ENCODE peak calls at places on chromosome 19, in six cellular contexts. C is cardiac muscle cell, A is tibial nerve, Y is OCI-LY7, B is right atrium auricular region, R is stomach. X is an unnamed sample.

GRCh38 chr19:7823902-7824301 is 6.1 kb upstream of the EVI5L start:
- DNase-seq in C (no peak), A (no peak), Y (no peak), B (no peak), R (no peak), X (no peak)

GRCh38 chr19:15373644-15374043 is 5.9 kb downstream of the AKAP8 start:
- DNase-seq in C (no peak), A (no peak), Y (no peak), B (no peak), R (no peak), X (no peak)

GRCh38 chr19:43467730-43468129 is 2.3 kb upstream of the LYPD3 start:
- DNase-seq in C (peak; percentile 50), A (no peak), Y (no peak), B (no peak), R (no peak), X (peak; percentile 35)

GRCh38 chr19:29387586-29387985 is 138.2 kb upstream of the VSTM2B start:
- DNase-seq in C (no peak), A (no peak), Y (no peak), B (no peak), R (no peak), X (no peak)

GRCh38 chr19:31648347-31648746 is 299.1 kb upstream of the TSHZ3 start:
- DNase-seq in C (no peak), A (no peak), Y (no peak), B (no peak), R (no peak), X (no peak)

GRCh38 chr19:11269408-11269807 is 7.1 kb upstream of the DOCK6 start:
- DNase-seq in C (no peak), A (no peak), Y (no peak), B (no peak), R (no peak), X (no peak)

GRCh38 chr19:20787766-20788165 is 11.7 kb downstream of the ZNF66 start:
- DNase-seq in C (no peak), A (no peak), Y (no peak), B (no peak), R (no peak), X (no peak)

GRCh38 chr19:10680545-10681135 is 20.6 kb upstream of the QTRT1 start:
- DNase-seq in C (no peak), A (no peak), Y (no peak), B (no peak), R (no peak), X (no peak)

GRCh38 chr19:47124937-47125668 is 5.5 kb upstream of the SAE1 start:
- DNase-seq in C (peak; percentile 82), A (no peak), Y (peak; percentile 74), B (no peak), R (no peak), X (no peak)

GRCh38 chr19:9986787-9987281 is 23.5 kb downstream of the COL5A3 start:
- DNase-seq in C (peak; percentile 52), A (peak; percentile 35), Y (no peak), B (peak; percentile 67), R (no peak), X (peak; percentile 35)

GRCh38 chr19:5127710-5128109 is 158.8 kb downstream of the KDM4B start:
- DNase-seq in C (no peak), A (no peak), Y (peak; percentile 79), B (no peak), R (no peak), X (no peak)

GRCh38 chr19:5130371-5131030 is 161.6 kb downstream of the KDM4B start:
- DNase-seq in C (no peak), A (no peak), Y (peak; percentile 82), B (no peak), R (no peak), X (no peak)

GRCh38 chr19:5129691-5130090 is 160.8 kb downstream of the KDM4B start:
- DNase-seq in C (no peak), A (no peak), Y (no peak), B (no peak), R (no peak), X (no peak)

GRCh38 chr19:5128251-5128931 is 159.5 kb downstream of the KDM4B start:
- DNase-seq in C (peak; percentile 92), A (peak; percentile 47), Y (no peak), B (peak; percentile 90), R (peak; percentile 71), X (peak; percentile 32)

DNA sequence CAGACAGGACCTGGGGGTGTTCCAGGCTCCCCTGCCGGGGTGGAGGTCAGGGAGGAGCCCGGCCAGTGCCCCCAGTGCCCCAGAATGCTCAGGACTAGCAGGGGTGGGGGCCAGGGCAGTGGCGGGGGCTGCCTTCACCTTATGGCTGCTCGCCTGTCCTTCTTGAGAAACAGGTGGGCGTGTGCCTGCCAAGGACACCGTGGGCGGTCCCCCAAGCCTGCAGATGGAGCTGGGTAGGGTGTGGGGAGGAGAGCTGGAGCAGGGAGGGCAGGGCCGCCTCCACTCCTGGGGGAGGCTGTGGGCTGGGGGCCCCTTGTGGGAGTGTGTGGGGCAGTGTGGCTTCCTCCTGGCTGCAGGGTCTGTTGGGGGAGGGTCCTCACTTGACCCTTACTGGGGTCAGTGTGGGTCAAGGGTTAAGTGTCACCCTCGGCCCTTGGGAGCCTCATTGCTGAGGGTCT is 160.0 kb downstream of the KDM4B start:
- DNase-seq in C (peak; percentile 75), A (peak; percentile 15), Y (no peak), B (peak; percentile 69), R (peak; percentile 57), X (no peak)
- H3K4me3 ChIP-seq in C (no peak overlapping the region), A (no peak overlapping the region), Y (no peak overlapping the region), B (no peak overlapping the region), R (peak overlapping the region; percentile 3), X (no peak overlapping the region)

GRCh38 chr19:48844472-48844871 is 8.2 kb upstream of the HSD17B14 start:
- DNase-seq in C (peak; percentile 43), A (no peak), Y (no peak), B (no peak), R (no peak), X (peak; percentile 15)
- TF ChIP-seq CTCF in C (no peak), A (no peak), Y (no peak), B (no peak), R (no peak), X (peak; percentile 28)

DNA sequence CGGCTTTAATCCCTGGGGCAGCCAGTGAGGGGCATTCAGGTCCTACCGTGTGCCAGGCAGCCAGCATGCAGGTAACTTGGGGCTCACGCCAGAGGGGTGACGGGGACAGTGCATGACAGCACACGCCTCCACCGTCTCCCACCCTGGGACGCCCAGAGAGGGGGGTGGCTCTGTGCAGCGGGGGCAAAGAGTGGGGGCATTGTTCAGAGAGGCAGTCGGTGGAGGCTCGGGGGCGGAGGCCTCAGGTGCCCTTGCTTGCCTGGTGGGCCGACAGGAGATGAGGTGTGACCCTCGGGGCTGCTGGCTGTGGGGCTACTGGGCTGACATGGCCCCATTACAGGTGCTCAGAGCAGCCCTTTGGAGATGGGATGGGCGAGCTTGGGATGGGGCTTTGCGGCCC is 18.4 kb downstream of the PLIN4 start:
- DNase-seq in C (no peak), A (no peak), Y (no peak), B (no peak), R (no peak), X (no peak)
- H3K36me3 ChIP-seq in C (peaks cover 21% of the 10 kb centered on the region), A (peaks cover 100% of the 10 kb centered on the region), Y (peaks cover 32% of the 10 kb centered on the region), B (peaks cover 89% of the 10 kb centered on the region), R (peaks cover 100% of the 10 kb centered on the region), X (peaks cover 35% of the 10 kb centered on the region)

GRCh38 chr19:58217069-58217481 is 11.6 kb upstream of the ZNF544 start:
- DNase-seq in C (no peak), A (no peak), Y (no peak), B (no peak), R (no peak), X (no peak)
- H3K4me3 ChIP-seq in C (no peak overlapping the region), A (no peak overlapping the region), Y (no peak overlapping the region), B (no peak overlapping the region), R (no peak overlapping the region), X (no peak overlapping the region)

GRCh38 chr19:40666803-40667438 is 23.5 kb downstream of the NUMBL start:
- DNase-seq in C (no peak), A (no peak), Y (no peak), B (no peak), R (no peak), X (no peak)

GRCh38 chr19:40659566-40659965 is 30.9 kb downstream of the NUMBL start:
- DNase-seq in C (no peak), A (no peak), Y (no peak), B (no peak), R (no peak), X (no peak)

GRCh38 chr19:40663712-40664692 is 26.4 kb downstream of the NUMBL start:
- DNase-seq in C (no peak), A (no peak), Y (no peak), B (no peak), R (no peak), X (no peak)

GRCh38 chr19:40661616-40662015 is 28.8 kb downstream of the NUMBL start:
- DNase-seq in C (no peak), A (no peak), Y (no peak), B (no peak), R (no peak), X (no peak)

GRCh38 chr19:40662925-40663711 is 27.3 kb downstream of the NUMBL start:
- DNase-seq in C (peak; percentile 95), A (peak; percentile 90), Y (peak; percentile 91), B (peak; percentile 95), R (peak; percentile 94), X (no peak)
- TF ChIP-seq CTCF in C (peak; percentile 85), A (peak; percentile 98), Y (peak; percentile 90), B (peak; percentile 11), R (peak; percentile 96), X (peak; percentile 91)

DNA sequence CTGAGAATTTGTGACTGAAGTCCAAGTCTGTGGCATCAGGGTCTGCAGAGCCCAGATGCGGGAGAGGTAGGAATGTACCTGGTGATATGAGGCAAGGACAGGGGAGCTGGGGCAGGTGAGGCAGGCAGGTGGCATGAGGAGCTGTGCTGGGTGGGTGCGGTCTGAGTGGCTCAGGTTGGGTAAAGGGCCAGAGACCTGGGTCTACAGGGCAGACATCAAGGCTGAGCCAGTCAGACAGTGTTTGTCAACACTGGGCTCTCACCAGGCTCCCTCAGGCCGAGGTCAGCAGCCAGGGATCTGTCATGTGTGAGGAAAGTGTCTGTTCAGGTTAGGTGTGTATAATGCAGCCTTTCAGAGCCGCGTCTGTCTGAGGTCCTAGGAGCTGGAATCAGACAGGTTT is 18.6 kb downstream of the GPI start:
- DNase-seq in C (no peak), A (no peak), Y (no peak), B (no peak), R (no peak), X (no peak)
- H3K36me3 ChIP-seq in C (peaks cover 85% of the 10 kb centered on the region), A (peaks cover 99% of the 10 kb centered on the region), Y (peaks cover 96% of the 10 kb centered on the region), B (peaks cover 84% of the 10 kb centered on the region), R (peaks cover 99% of the 10 kb centered on the region), X (peaks cover 76% of the 10 kb centered on the region)

GRCh38 chr19:3433805-3434540 is 46.4 kb downstream of the SMIM24 start:
- DNase-seq in C (no peak), A (no peak), Y (no peak), B (no peak), R (no peak), X (no peak)

GRCh38 chr19:3440082-3440481 is 40.2 kb downstream of the SMIM24 start:
- DNase-seq in C (peak; percentile 31), A (peak; percentile 50), Y (peak; percentile 50), B (no peak), R (peak; percentile 57), X (no peak)

GRCh38 chr19:3431760-3432397 is 48.4 kb downstream of the SMIM24 start:
- DNase-seq in C (no peak), A (no peak), Y (no peak), B (no peak), R (no peak), X (no peak)

GRCh38 chr19:3433313-3433712 is 47.0 kb downstream of the SMIM24 start:
- DNase-seq in C (no peak), A (no peak), Y (no peak), B (no peak), R (no peak), X (no peak)

GRCh38 chr19:3434630-3435553 is 45.4 kb downstream of the SMIM24 start:
- DNase-seq in C (peak; percentile 98), A (peak; percentile 87), Y (peak; percentile 99), B (peak; percentile 97), R (peak; percentile 95), X (peak; percentile 69)
- H3K4me3 ChIP-seq in C (peak overlapping the region; percentile 63), A (peak overlapping the region; percentile 42), Y (peak overlapping the region; percentile 86), B (peak overlapping the region; percentile 52), R (peak overlapping the region; percentile 43), X (peak overlapping the region; percentile 18)